ENCODE peak calls at places on chromosomes 16 and 17, in four cellular contexts. T is IMR-90, S is DMS153, D is NCI-H1694 treated with DMSO at 0.1 percent for 48 hours. V is an unnamed sample.

GRCh38 chr16:81460075-81460474 is 15.5 kb downstream of the CMIP start:
- DNase-seq in S (no peak), D (no peak), T (no peak), V (no peak)

GRCh38 chr17:48816774-48817590 is at the start of gene TTLL6:
- DNase-seq in T (peak; percentile 56), D (peak; percentile 72), S (peak; percentile 91), V (peak; percentile 99)

GRCh38 chr16:64846966-64847365 is 274.9 kb downstream of the CDH11 start:
- DNase-seq in D (no peak), T (no peak), S (no peak), V (no peak)

GRCh38 chr17:59423137-59423703 is 91.8 kb downstream of the YPEL2 start:
- DNase-seq in D (no peak), T (peak; percentile 24), S (no peak), V (no peak)

GRCh38 chr17:78737332-78737731 is 44.7 kb downstream of the CYTH1 start:
- DNase-seq in D (no peak), S (no peak), T (peak; percentile 83), V (peak; percentile 53)

GRCh38 chr16:20740007-20740883 is 1.4 kb downstream of the THUMPD1 start:
- DNase-seq in T (no peak), S (no peak), D (no peak), V (no peak)

GRCh38 chr17:51857052-51857593 is 301.4 kb downstream of the CA10 start:
- DNase-seq in T (no peak), D (peak; percentile 71), S (no peak), V (no peak)

GRCh38 chr17:50198026-50198669 is 3.3 kb downstream of the COL1A1 start:
- DNase-seq in D (peak; percentile 53), S (peak; percentile 11), T (peak; percentile 63), V (no peak)

GRCh38 chr17:48388955-48389764 is 40.9 kb downstream of the SKAP1 start:
- DNase-seq in T (no peak), D (no peak), S (no peak), V (no peak)

GRCh38 chr17:35557353-35557752 is 3.3 kb downstream of the SLFN14 start:
- DNase-seq in D (no peak), S (no peak), T (no peak), V (no peak)

GRCh38 chr17:37516131-37516561 is 26.5 kb downstream of the DUSP14 start:
- DNase-seq in D (no peak), T (peak; percentile 50), S (no peak), V (no peak)

GRCh38 chr17:74827800-74828199 is 31.9 kb downstream of the GRIN2C start:
- DNase-seq in D (no peak), T (no peak), S (no peak), V (no peak)

GRCh38 chr17:79515110-79515509 is 95.7 kb downstream of the RBFOX3 start:
- DNase-seq in S (no peak), T (no peak), D (no peak), V (no peak)

GRCh38 chr17:78934681-78935418 is 9.7 kb upstream of the TIMP2 start:
- DNase-seq in T (peak; percentile 51), D (no peak), S (no peak), V (no peak)